ENCODE peak calls at places on chromosomes 2 and 18, in six cellular contexts. A is GM12865; Y is CD4-positive, alpha-beta T cell; N is AG04450; M is tibial nerve; K is A549. F is an unnamed sample.

GRCh38 chr2:165406053-165406628 is 63.4 kb upstream of the CSRNP3 start:
- DNase-seq in A (no peak), K (no peak), Y (no peak), N (no peak), M (no peak), F (no peak)

GRCh38 chr2:197052371-197052770 is 125.9 kb upstream of the PGAP1 start:
- DNase-seq in Y (no peak), K (no peak), M (no peak), N (no peak), A (no peak), F (no peak)

GRCh38 chr2:12720752-12721151 is 4.0 kb downstream of the TRIB2 start:
- DNase-seq in K (no peak), M (no peak), A (no peak), Y (no peak), N (no peak), F (no peak)

GRCh38 chr2:1653956-1654695 is 90.2 kb downstream of the PXDN start:
- DNase-seq in K (no peak), M (no peak), A (no peak), N (peak), Y (no peak), F (no peak)

GRCh38 chr2:219662566-219662965 is 35.1 kb downstream of the SLC4A3 start:
- DNase-seq in N (no peak), M (no peak), A (no peak), Y (no peak), K (no peak), F (no peak)

GRCh38 chr2:30897539-30897938 is 90.3 kb upstream of the CAPN13 start:
- DNase-seq in Y (no peak), K (no peak), A (no peak), N (no peak), M (no peak), F (no peak)

GRCh38 chr2:86703704-86704370 is 16.3 kb upstream of the RMND5A start:
- DNase-seq in Y (no peak), M (peak), N (no peak), K (peak), A (no peak), F (no peak)

GRCh38 chr18:60259052-60259681 is 113.4 kb downstream of the MC4R start:
- DNase-seq in M (no peak), N (no peak), Y (no peak), K (no peak), A (no peak), F (no peak)

GRCh38 chr2:185625604-185626003 is 113.0 kb upstream of the FSIP2 start:
- DNase-seq in M (no peak), A (no peak), N (no peak), K (no peak), Y (no peak), F (no peak)

GRCh38 chr2:185633621-185634020 is 105.0 kb upstream of the FSIP2 start:
- DNase-seq in N (no peak), Y (no peak), M (no peak), A (no peak), K (no peak), F (no peak)

GRCh38 chr2:185628985-185629384 is 109.6 kb upstream of the FSIP2 start:
- DNase-seq in M (no peak), K (peak), N (no peak), Y (no peak), A (peak), F (peak)
- TF ChIP-seq CTCF in M (no peak), K (no peak), N (no peak), Y (no peak), A (peak), F (peak)

GRCh38 chr2:11644293-11644692 is 25.7 kb downstream of the NTSR2 start:
- DNase-seq in Y (no peak), M (no peak), K (no peak), A (no peak), N (no peak), F (no peak)

GRCh38 chr2:11649093-11649492 is 20.9 kb downstream of the NTSR2 start:
- DNase-seq in M (no peak), K (no peak), N (no peak), Y (no peak), A (no peak), F (no peak)

GRCh38 chr2:11652141-11652540 is 17.9 kb downstream of the NTSR2 start:
- DNase-seq in N (no peak), A (no peak), K (no peak), Y (no peak), M (no peak), F (no peak)

GRCh38 chr2:11646530-11646929 is 23.5 kb downstream of the NTSR2 start:
- DNase-seq in Y (no peak), K (no peak), A (no peak), M (no peak), N (no peak), F (no peak)

GRCh38 chr2:11647834-11648600 is 22.0 kb downstream of the NTSR2 start:
- DNase-seq in M (no peak), A (no peak), N (no peak), Y (no peak), K (no peak), F (no peak)
- TF ChIP-seq CTCF in M (no peak), A (no peak), N (peak), Y (no peak), K (no peak), F (no peak)

GRCh38 chr2:65364054-65364651 is 68.2 kb downstream of the SPRED2 start:
- DNase-seq in M (no peak), N (no peak), K (no peak), A (no peak), Y (no peak), F (no peak)
- TF ChIP-seq CTCF in M (no peak), N (no peak), K (no peak), A (no peak), Y (no peak), F (no peak)

DNA sequence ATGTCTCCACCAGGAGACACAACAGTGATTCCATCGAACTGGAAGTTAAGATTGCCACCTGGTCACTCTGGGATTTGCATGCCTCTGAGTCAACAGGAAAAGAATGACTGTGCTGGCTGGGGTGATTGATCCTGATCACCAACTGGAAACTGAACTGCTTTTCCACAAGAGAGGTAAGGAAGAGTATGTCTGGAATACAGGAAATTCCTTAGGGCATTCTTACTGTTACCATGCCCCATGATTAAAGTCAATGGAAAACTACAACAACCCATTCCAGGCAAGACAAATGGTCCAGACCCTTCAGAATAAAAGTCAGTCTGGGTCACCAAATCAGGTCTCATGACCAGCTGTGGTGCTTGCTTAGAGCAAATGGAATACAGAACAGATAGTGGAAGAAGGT is 12.0 kb upstream of the DDX1 start:
- DNase-seq in N (no peak), Y (no peak), K (no peak), M (no peak), A (no peak), F (peak)
- TF ChIP-seq CTCF in N (no peak), Y (no peak), K (no peak), M (no peak), A (no peak), F (peak)

GRCh38 chr2:162732946-162733698 is 105.4 kb downstream of the KCNH7 start:
- DNase-seq in N (no peak), Y (no peak), M (no peak), A (peak), K (no peak), F (no peak)

GRCh38 chr2:162734287-162734686 is 104.3 kb downstream of the KCNH7 start:
- DNase-seq in Y (no peak), N (no peak), K (no peak), M (no peak), A (no peak), F (no peak)

GRCh38 chr2:162731917-162732804 is 106.4 kb downstream of the KCNH7 start:
- DNase-seq in K (no peak), A (peak), Y (no peak), M (no peak), N (no peak), F (no peak)

GRCh38 chr2:162729469-162729868 is 109.1 kb downstream of the KCNH7 start:
- DNase-seq in K (no peak), A (no peak), Y (no peak), N (no peak), M (no peak), F (no peak)

GRCh38 chr2:162734866-162735265 is 103.7 kb downstream of the KCNH7 start:
- DNase-seq in N (no peak), M (no peak), A (peak), Y (no peak), K (no peak), F (no peak)
- TF ChIP-seq CTCF in N (no peak), M (no peak), A (no peak), Y (no peak), K (no peak), F (no peak)

F was measured in endothelial cell.